ENCODE peak calls at places on chromosomes 4 and X, in four cellular contexts. One of them, this sample, is unnamed.
A peak's percentile ranks its signal among the peaks of the same experiment; 100 is the strongest.

GRCh38 chr4:94540476-94540875 is 88.7 kb downstream of the PDLIM5 start:
- DNase-seq in K562: no peak
- DNase-seq in HepG2: no peak
- DNase-seq in WTC11: no peak
- DNase-seq in this sample: no peak

GRCh38 chr4:178814908-178815307 is 1372.7 kb upstream of the AGA start:
- DNase-seq in WTC11: no peak
- DNase-seq in HepG2: no peak
- DNase-seq in K562: no peak
- DNase-seq in this sample: no peak

GRCh38 chrX:69317721-69318120 is 152.5 kb upstream of the PJA1 start:
- DNase-seq in K562: no peak
- DNase-seq in WTC11: no peak
- DNase-seq in HepG2: no peak
- DNase-seq in this sample: peak; percentile 1

GRCh38 chrX:129781134-129782014 is 1.6 kb downstream of the SASH3 start:
- DNase-seq in HepG2: no peak
- DNase-seq in K562: no peak
- DNase-seq in WTC11: no peak
- DNase-seq in this sample: no peak

GRCh38 chr4:154314248-154314647 is 177.4 kb downstream of the DCHS2 start:
- DNase-seq in HepG2: peak; percentile 13
- DNase-seq in WTC11: no peak
- DNase-seq in K562: no peak
- DNase-seq in this sample: no peak

GRCh38 chr4:107736924-107737448 is 17.0 kb upstream of the PAPSS1 start:
- DNase-seq in K562: peak; percentile 61
- DNase-seq in WTC11: peak; percentile 62
- DNase-seq in HepG2: peak; percentile 69
- DNase-seq in this sample: peak; percentile 45

GRCh38 chrX:444305-444704 is 57.6 kb upstream of the PPP2R3B start:
- DNase-seq in HepG2: no peak
- DNase-seq in K562: no peak
- DNase-seq in WTC11: no peak
- DNase-seq in this sample: no peak

GRCh38 chrX:17584248-17584681 is 153.0 kb upstream of the SCML1 start:
- DNase-seq in HepG2: no peak
- DNase-seq in K562: no peak
- DNase-seq in WTC11: no peak
- DNase-seq in this sample: no peak

GRCh38 chrX:39900788-39901170 is 197.0 kb downstream of the BCOR start:
- DNase-seq in HepG2: no peak
- DNase-seq in WTC11: no peak
- DNase-seq in K562: no peak
- DNase-seq in this sample: peak; percentile 71

GRCh38 chr4:74308215-74308614 is at the start of gene EPGN:
- DNase-seq in K562: no peak
- DNase-seq in HepG2: no peak
- DNase-seq in WTC11: no peak
- DNase-seq in this sample: no peak

GRCh38 chr4:124044867-124045266 is 648.3 kb downstream of the SPRY1 start:
- DNase-seq in HepG2: peak; percentile 3
- DNase-seq in WTC11: peak; percentile 11
- DNase-seq in K562: no peak
- DNase-seq in this sample: no peak

GRCh38 chrX:77275392-77275791 is 171.8 kb upstream of the FGF16 start:
- DNase-seq in WTC11: no peak
- DNase-seq in K562: no peak
- DNase-seq in HepG2: no peak
- DNase-seq in this sample: no peak

GRCh38 chrX:75155454-75155829 is 641 bp downstream of the ABCB7 start:
- DNase-seq in WTC11: no peak
- DNase-seq in HepG2: no peak
- DNase-seq in K562: peak; percentile 11
- DNase-seq in this sample: peak; percentile 2

GRCh38 chr4:15920723-15921591 is 17.6 kb downstream of the FGFBP1 start:
- DNase-seq in HepG2: no peak
- DNase-seq in WTC11: no peak
- DNase-seq in K562: no peak
- DNase-seq in this sample: no peak

GRCh38 chr4:141853091-141853734 is 216.8 kb downstream of the IL15 start:
- DNase-seq in HepG2: no peak
- DNase-seq in K562: no peak
- DNase-seq in WTC11: no peak
- DNase-seq in this sample: no peak

GRCh38 chr4:124970011-124970410 is 257.5 kb upstream of the ANKRD50 start:
- DNase-seq in WTC11: no peak
- DNase-seq in K562: no peak
- DNase-seq in HepG2: no peak
- DNase-seq in this sample: no peak

GRCh38 chr4:24044610-24045589 is 155.1 kb upstream of the PPARGC1A start:
- DNase-seq in HepG2: no peak
- DNase-seq in K562: no peak
- DNase-seq in WTC11: no peak
- DNase-seq in this sample: no peak

GRCh38 chrX:39157006-39157405 is 355.7 kb downstream of the MID1IP1 start:
- DNase-seq in WTC11: no peak
- DNase-seq in K562: no peak
- DNase-seq in HepG2: no peak
- DNase-seq in this sample: no peak

GRCh38 chr4:40448875-40449274 is 113.7 kb downstream of the CHRNA9 start:
- DNase-seq in WTC11: no peak
- DNase-seq in K562: no peak
- DNase-seq in HepG2: no peak
- DNase-seq in this sample: no peak

GRCh38 chr4:45283352-45283751 is 557.0 kb upstream of the GNPDA2 start:
- DNase-seq in WTC11: no peak
- DNase-seq in HepG2: no peak
- DNase-seq in K562: no peak
- DNase-seq in this sample: no peak

GRCh38 chr4:173057442-173057841 is 111.2 kb upstream of the GALNT7 start:
- DNase-seq in K562: no peak
- DNase-seq in WTC11: no peak
- DNase-seq in HepG2: no peak
- DNase-seq in this sample: no peak

GRCh38 chr4:28373601-28374000 is 1513.0 kb downstream of the STIM2 start:
- DNase-seq in HepG2: no peak
- DNase-seq in WTC11: no peak
- DNase-seq in K562: no peak
- DNase-seq in this sample: no peak

GRCh38 chrX:47285762-47286320 is 53.0 kb downstream of the USP11 start:
- DNase-seq in K562: no peak
- DNase-seq in WTC11: no peak
- DNase-seq in HepG2: no peak
- DNase-seq in this sample: no peak

GRCh38 chr4:170374770-170375169 is 285.0 kb upstream of the AADAT start:
- DNase-seq in HepG2: peak; percentile 39
- DNase-seq in K562: peak; percentile 9
- DNase-seq in WTC11: peak; percentile 64
- DNase-seq in this sample: peak; percentile 24

GRCh38 chrX:23557070-23557469 is 110.2 kb upstream of the PRDX4 start:
- DNase-seq in WTC11: no peak
- DNase-seq in K562: no peak
- DNase-seq in HepG2: peak; percentile 53
- DNase-seq in this sample: no peak

GRCh38 chrX:44748014-44748413 is 95.8 kb upstream of the DUSP21 start:
- DNase-seq in WTC11: no peak
- DNase-seq in HepG2: no peak
- DNase-seq in K562: no peak
- DNase-seq in this sample: peak; percentile 40

GRCh38 chrX:1596676-1597344 is 5.4 kb downstream of the AKAP17A start:
- DNase-seq in WTC11: no peak
- DNase-seq in K562: no peak
- DNase-seq in HepG2: no peak
- DNase-seq in this sample: no peak

GRCh38 chrX:14916017-14916674 is 42.9 kb downstream of the MOSPD2 start:
- DNase-seq in WTC11: no peak
- DNase-seq in HepG2: no peak
- DNase-seq in K562: no peak
- DNase-seq in this sample: no peak

GRCh38 chr4:144820115-144820514 is 174.2 kb downstream of the HHIP start:
- DNase-seq in K562: no peak
- DNase-seq in HepG2: no peak
- DNase-seq in WTC11: no peak
- DNase-seq in this sample: no peak

GRCh38 chr4:152168960-152169616 is 366.8 kb downstream of the FBXW7 start:
- DNase-seq in HepG2: no peak
- DNase-seq in WTC11: no peak
- DNase-seq in K562: no peak
- DNase-seq in this sample: no peak

GRCh38 chr4:11355224-11355623 is 73.5 kb downstream of the HS3ST1 start:
- DNase-seq in WTC11: no peak
- DNase-seq in K562: no peak
- DNase-seq in HepG2: no peak
- DNase-seq in this sample: no peak

GRCh38 chr4:37754410-37755185 is 68.4 kb upstream of the RELL1 start:
- DNase-seq in WTC11: no peak
- DNase-seq in HepG2: no peak
- DNase-seq in K562: no peak
- DNase-seq in this sample: no peak

GRCh38 chrX:6460893-6461490 is 73.9 kb downstream of the VCX3A start:
- DNase-seq in K562: no peak
- DNase-seq in WTC11: no peak
- DNase-seq in HepG2: no peak
- DNase-seq in this sample: no peak

GRCh38 chr4:97646997-97647396 is 496.3 kb downstream of the STPG2 start:
- DNase-seq in WTC11: no peak
- DNase-seq in HepG2: no peak
- DNase-seq in K562: no peak
- DNase-seq in this sample: no peak

DNA sequence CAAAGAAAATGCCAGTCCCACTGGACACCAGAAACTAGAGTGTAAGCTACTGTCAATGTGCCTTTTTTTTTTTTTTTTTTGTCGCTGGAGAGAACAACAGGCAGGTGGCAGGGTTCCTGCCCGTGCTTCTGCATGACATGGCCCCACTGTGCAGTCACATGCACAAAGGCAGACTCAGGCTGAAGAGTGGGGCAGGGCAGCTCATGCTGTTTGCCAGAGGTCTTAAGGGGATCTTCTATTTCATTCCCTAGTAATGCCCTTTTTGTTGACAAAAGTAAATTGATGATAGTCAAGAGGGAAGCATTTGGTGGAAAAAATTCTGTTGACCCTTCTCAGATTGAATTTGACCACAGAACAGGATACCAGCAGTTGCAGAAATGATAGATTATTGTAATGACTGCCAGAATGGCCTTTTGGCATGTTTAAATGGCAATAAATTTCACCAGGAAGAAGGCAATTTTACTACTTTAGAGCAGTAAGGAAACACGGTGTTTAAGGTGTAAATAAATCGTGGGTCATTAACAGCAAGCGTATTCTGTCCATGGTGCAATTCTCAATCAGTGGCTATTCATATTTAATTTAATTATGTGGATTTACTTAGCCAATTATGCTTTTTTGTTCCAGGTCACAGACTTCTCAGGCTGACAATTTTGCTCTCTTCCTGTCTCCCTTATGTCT is 80.9 kb downstream of the NKX6-1 start:
- DNase-seq in K562: no peak
- DNase-seq in WTC11: no peak
- DNase-seq in HepG2: no peak
- DNase-seq in this sample: no peak
- TF ChIP-seq FOXJ3 in K562: no peak
- TF ChIP-seq FOXJ3 in WTC11: no peak
- TF ChIP-seq FOXJ3 in HepG2: no peak
- TF ChIP-seq FOXJ3 in this sample: no peak

DNA sequence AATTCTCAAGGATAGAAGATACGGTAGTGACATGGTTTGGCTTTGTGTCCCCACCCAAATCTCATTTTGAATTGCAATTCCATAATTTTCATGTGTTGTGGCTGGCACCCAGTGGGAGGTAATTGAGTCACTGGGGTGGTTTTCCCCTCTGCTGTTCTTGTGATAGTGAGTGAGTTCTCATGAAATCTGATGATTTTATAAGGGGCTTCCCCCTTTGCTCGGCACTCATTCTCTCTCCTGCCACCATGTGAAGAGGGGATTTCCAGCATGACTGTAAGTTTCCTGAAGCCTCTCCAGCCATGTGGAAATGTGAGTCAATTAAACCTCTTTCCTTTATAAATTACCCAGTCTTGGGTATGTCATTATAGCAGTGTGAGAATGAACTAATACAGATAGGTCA is 8.5 kb upstream of the SPANXN4 start:
- DNase-seq in HepG2: no peak
- DNase-seq in WTC11: no peak
- DNase-seq in K562: no peak
- DNase-seq in this sample: no peak
- TF ChIP-seq FOXJ3 in HepG2: no peak
- TF ChIP-seq FOXJ3 in WTC11: no peak
- TF ChIP-seq FOXJ3 in K562: no peak
- TF ChIP-seq FOXJ3 in this sample: no peak

GRCh38 chrX:12970691-12971202 is 4.2 kb upstream of the TMSB4X start:
- DNase-seq in K562: peak; percentile 54
- DNase-seq in WTC11: peak; percentile 12
- DNase-seq in HepG2: peak; percentile 27
- DNase-seq in this sample: no peak
- TF ChIP-seq FOXJ3 in K562: no peak
- TF ChIP-seq FOXJ3 in WTC11: no peak
- TF ChIP-seq FOXJ3 in HepG2: no peak
- TF ChIP-seq FOXJ3 in this sample: no peak

DNA sequence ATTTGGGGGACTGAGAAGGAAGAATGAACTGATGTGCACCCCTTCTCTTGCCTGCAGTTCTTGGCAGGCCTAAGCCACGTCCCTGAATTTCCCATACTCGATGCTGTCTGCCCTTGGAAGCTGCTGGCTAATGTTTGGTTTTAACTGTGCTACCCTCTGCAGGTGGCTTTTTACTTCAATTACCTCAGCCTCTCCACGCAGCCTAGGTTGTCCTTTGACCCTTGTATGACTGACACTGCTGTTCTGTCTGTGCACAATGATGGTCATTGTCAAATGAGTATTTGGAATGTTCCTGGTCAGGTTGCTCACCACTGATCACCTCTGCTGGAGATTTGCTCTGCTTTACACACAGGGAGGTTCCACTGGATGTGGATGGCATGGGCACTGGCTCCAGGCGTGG is 137.1 kb downstream of the ZNF518B start:
- DNase-seq in HepG2: peak; percentile 79
- DNase-seq in K562: no peak
- DNase-seq in WTC11: no peak
- DNase-seq in this sample: no peak
- TF ChIP-seq FOXJ3 in HepG2: no peak
- TF ChIP-seq FOXJ3 in K562: no peak
- TF ChIP-seq FOXJ3 in WTC11: no peak
- TF ChIP-seq FOXJ3 in this sample: no peak

This sample was measured in SK-N-SH.